ENCODE peak calls at places on chromosomes 11 and 22, in eight cellular contexts. W is right lobe of liver; L is astrocyte of the spinal cord; G is CD4-positive, alpha-beta T cell; U is H9; J is lower lobe of right lung; I is HFFc6; M is mucosa of descending colon. K is an unnamed sample.

GRCh38 chr22:37855462-37855861 is 6.2 kb downstream of the EIF3L start:
- DNase-seq in W (no peak), L (no peak), G (no peak), U (no peak), J (no peak), I (no peak), M (no peak), K (no peak)

GRCh38 chr11:72430743-72431570 is 3.4 kb downstream of the CLPB start:
- DNase-seq in W (no peak), L (peak), G (peak), U (peak), J (peak), I (peak), M (no peak), K (peak)

GRCh38 chr11:1948389-1948788 is 1.3 kb downstream of the MRPL23 start:
- DNase-seq in W (no peak), L (no peak), G (no peak), U (no peak), J (peak), I (no peak), M (peak), K (no peak)

GRCh38 chr11:3058753-3059664 is 1.8 kb upstream of the CARS1 start:
- DNase-seq in W (no peak), L (peak), G (no peak), U (peak), J (peak), I (peak), M (no peak), K (no peak)

GRCh38 chr22:46673205-46673604 is 53.0 kb downstream of the GRAMD4 start:
- DNase-seq in W (no peak), L (no peak), G (no peak), U (no peak), J (no peak), I (no peak), M (no peak), K (no peak)

GRCh38 chr11:42524534-42525227 is 787.1 kb upstream of the API5 start:
- DNase-seq in W (peak), L (peak), G (no peak), U (peak), J (no peak), I (peak), M (no peak), K (peak)

GRCh38 chr11:17793642-17794170 is 59.1 kb downstream of the KCNC1 start:
- DNase-seq in W (no peak), L (no peak), G (no peak), U (no peak), J (no peak), I (no peak), M (no peak), K (no peak)

GRCh38 chr11:130749216-130749615 is 167.1 kb downstream of the SNX19 start:
- DNase-seq in W (no peak), L (no peak), G (no peak), U (no peak), J (no peak), I (no peak), M (no peak), K (no peak)

GRCh38 chr11:123137496-123138270 is 57.4 kb downstream of the CLMP start:
- DNase-seq in W (peak), L (peak), G (no peak), U (peak), J (peak), I (peak), M (peak), K (peak)

GRCh38 chr22:42920101-42920820 is 63.2 kb upstream of the ARFGAP3 start:
- DNase-seq in W (no peak), L (no peak), G (no peak), U (no peak), J (peak), I (peak), M (no peak), K (no peak)

GRCh38 chr22:25563757-25564319 is 637 bp upstream of the GRK3 start:
- DNase-seq in W (peak), L (no peak), G (no peak), U (no peak), J (peak), I (no peak), M (peak), K (peak)

GRCh38 chr11:74926304-74927030 is 22.4 kb downstream of the XRRA1 start:
- DNase-seq in W (no peak), L (peak), G (no peak), U (no peak), J (no peak), I (peak), M (no peak), K (no peak)

GRCh38 chr11:118610773-118611432 is 3.5 kb downstream of the PHLDB1 start:
- DNase-seq in W (peak), L (peak), G (peak), U (peak), J (peak), I (peak), M (peak), K (peak)

GRCh38 chr11:116835042-116835772 is 2.2 kb downstream of the APOA1 start:
- DNase-seq in W (peak), L (no peak), G (no peak), U (peak), J (no peak), I (no peak), M (no peak), K (peak)

GRCh38 chr22:45225732-45226560 is 14.7 kb downstream of the KIAA0930 start:
- DNase-seq in W (peak), L (no peak), G (no peak), U (peak), J (peak), I (no peak), M (no peak), K (no peak)

GRCh38 chr22:22698263-22698750 is 53.9 kb downstream of the GGTLC2 start:
- DNase-seq in W (no peak), L (no peak), G (no peak), U (no peak), J (no peak), I (no peak), M (no peak), K (no peak)

GRCh38 chr11:92703431-92703830 is 266.0 kb upstream of the MTNR1B start:
- DNase-seq in W (no peak), L (peak), G (no peak), U (no peak), J (no peak), I (no peak), M (no peak), K (no peak)

GRCh38 chr11:96254087-96254486 is 88.9 kb downstream of the MAML2 start:
- DNase-seq in W (no peak), L (peak), G (no peak), U (no peak), J (no peak), I (no peak), M (no peak), K (peak)

GRCh38 chr22:36687516-36687915 is 16.0 kb downstream of the CACNG2 start:
- DNase-seq in W (no peak), L (no peak), G (no peak), U (no peak), J (no peak), I (no peak), M (no peak), K (no peak)

GRCh38 chr22:23501244-23501643 is 78.8 kb downstream of the IGLL1 start:
- DNase-seq in W (no peak), L (no peak), G (no peak), U (no peak), J (peak), I (no peak), M (no peak), K (no peak)

GRCh38 chr11:65427691-65428577 is 5.3 kb downstream of the NEAT1 start:
- DNase-seq in W (peak), L (peak), G (no peak), U (peak), J (no peak), I (peak), M (no peak), K (no peak)

GRCh38 chr11:111499483-111499882 is 12.7 kb downstream of the BTG4 start:
- DNase-seq in W (no peak), L (no peak), G (no peak), U (no peak), J (no peak), I (no peak), M (no peak), K (no peak)

GRCh38 chr11:16603245-16603644 is 135.2 kb upstream of the C11orf58 start:
- DNase-seq in W (no peak), L (no peak), G (no peak), U (peak), J (no peak), I (no peak), M (no peak), K (peak)

GRCh38 chr22:24011735-24012068 is 598 bp downstream of the CABIN1 start:
- DNase-seq in W (no peak), L (peak), G (no peak), U (no peak), J (no peak), I (no peak), M (no peak), K (no peak)

GRCh38 chr11:71207563-71207962 is 44.8 kb downstream of the SHANK2 start:
- DNase-seq in W (peak), L (no peak), G (no peak), U (no peak), J (peak), I (no peak), M (no peak), K (no peak)

GRCh38 chr11:30914143-30914762 is 328.1 kb upstream of the MPPED2 start:
- DNase-seq in W (peak), L (peak), G (no peak), U (peak), J (peak), I (peak), M (no peak), K (peak)
- TF ChIP-seq CTCF in W (no peak), L (peak), G (no peak), U (peak), J (peak), I (peak), M (no peak), K (peak)

GRCh38 chr11:135075740-135076139 is 663.7 kb upstream of the B3GAT1 start:
- DNase-seq in W (peak), L (peak), G (no peak), U (peak), J (peak), I (peak), M (peak), K (no peak)

GRCh38 chr11:135073870-135074269 is 661.8 kb upstream of the B3GAT1 start:
- DNase-seq in W (no peak), L (no peak), G (no peak), U (no peak), J (no peak), I (no peak), M (no peak), K (no peak)

GRCh38 chr11:135073444-135073843 is 661.4 kb upstream of the B3GAT1 start:
- DNase-seq in W (no peak), L (no peak), G (no peak), U (no peak), J (no peak), I (no peak), M (no peak), K (no peak)

GRCh38 chr11:135069884-135070283 is 657.8 kb upstream of the B3GAT1 start:
- DNase-seq in W (no peak), L (no peak), G (no peak), U (no peak), J (no peak), I (peak), M (no peak), K (no peak)

DNA sequence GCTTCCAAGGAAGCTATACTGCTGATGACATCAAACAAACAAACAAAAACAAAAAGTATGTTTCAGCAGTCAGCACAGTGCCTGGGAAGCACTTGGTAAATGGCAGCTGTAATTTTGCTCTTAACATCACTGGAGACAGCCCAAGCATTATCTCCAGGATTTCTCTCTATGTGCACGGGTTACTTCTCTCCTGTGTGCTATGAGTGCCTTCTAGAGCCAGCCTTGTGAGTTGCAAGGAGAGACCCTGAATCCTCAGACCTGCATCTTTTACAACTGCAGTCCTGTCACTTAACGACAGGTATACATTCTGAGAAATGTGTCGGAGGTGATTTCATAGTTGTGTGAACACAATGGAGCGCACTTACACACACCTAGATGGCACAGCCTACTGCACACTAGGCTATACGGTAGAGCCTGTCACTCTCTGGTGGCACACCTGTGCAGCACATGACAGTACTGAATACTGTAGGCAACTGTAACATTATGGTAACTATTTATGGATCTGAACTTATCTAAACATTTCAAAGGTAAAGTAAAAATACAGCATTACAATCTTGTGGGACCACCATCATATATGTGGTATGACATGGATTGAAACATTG is 662.5 kb upstream of the B3GAT1 start:
- DNase-seq in W (no peak), L (no peak), G (no peak), U (no peak), J (no peak), I (no peak), M (no peak), K (no peak)
- TF ChIP-seq CTCF in W (no peak), L (peak), G (no peak), U (peak), J (no peak), I (no peak), M (no peak), K (no peak)

DNA sequence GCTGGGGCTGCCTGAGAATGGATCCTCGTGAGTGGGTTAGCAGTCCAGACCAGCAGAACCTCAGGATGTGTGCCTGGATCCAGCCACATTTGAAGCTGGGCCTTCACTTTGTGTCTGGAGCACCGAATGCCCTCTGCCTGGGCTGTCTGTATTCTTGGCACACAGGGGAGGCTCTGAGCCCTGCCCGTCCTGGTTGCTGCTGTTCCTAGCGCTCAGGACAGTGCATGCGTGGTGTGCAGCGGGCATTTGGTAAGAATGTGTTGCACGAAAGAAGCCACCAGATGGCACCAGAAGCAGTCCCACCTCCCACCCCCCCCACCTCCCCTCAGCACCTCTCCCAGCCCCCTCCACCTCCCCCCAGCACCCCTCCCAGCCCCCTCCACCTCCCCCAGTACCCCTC is 4.1 kb upstream of the MAPK11 start:
- DNase-seq in W (peak), L (peak), G (peak), U (no peak), J (no peak), I (peak), M (no peak), K (peak)
- TF ChIP-seq CTCF in W (peak), L (peak), G (peak), U (peak), J (no peak), I (peak), M (no peak), K (peak)

GRCh38 chr11:45024846-45025623 is 74.4 kb upstream of the TP53I11 start:
- DNase-seq in W (no peak), L (no peak), G (no peak), U (no peak), J (no peak), I (no peak), M (no peak), K (no peak)
- TF ChIP-seq CTCF in W (no peak), L (no peak), G (no peak), U (no peak), J (no peak), I (no peak), M (no peak), K (no peak)

GRCh38 chr11:120717623-120718022 is 206.1 kb downstream of the GRIK4 start:
- DNase-seq in W (no peak), L (no peak), G (no peak), U (no peak), J (no peak), I (no peak), M (no peak), K (no peak)

GRCh38 chr11:120712862-120713770 is 201.6 kb downstream of the GRIK4 start:
- DNase-seq in W (no peak), L (no peak), G (no peak), U (no peak), J (no peak), I (no peak), M (no peak), K (no peak)

GRCh38 chr11:120714448-120714847 is 202.9 kb downstream of the GRIK4 start:
- DNase-seq in W (no peak), L (peak), G (no peak), U (no peak), J (no peak), I (no peak), M (no peak), K (no peak)

GRCh38 chr11:120717042-120717441 is 205.5 kb downstream of the GRIK4 start:
- DNase-seq in W (no peak), L (no peak), G (no peak), U (no peak), J (no peak), I (no peak), M (no peak), K (no peak)

DNA sequence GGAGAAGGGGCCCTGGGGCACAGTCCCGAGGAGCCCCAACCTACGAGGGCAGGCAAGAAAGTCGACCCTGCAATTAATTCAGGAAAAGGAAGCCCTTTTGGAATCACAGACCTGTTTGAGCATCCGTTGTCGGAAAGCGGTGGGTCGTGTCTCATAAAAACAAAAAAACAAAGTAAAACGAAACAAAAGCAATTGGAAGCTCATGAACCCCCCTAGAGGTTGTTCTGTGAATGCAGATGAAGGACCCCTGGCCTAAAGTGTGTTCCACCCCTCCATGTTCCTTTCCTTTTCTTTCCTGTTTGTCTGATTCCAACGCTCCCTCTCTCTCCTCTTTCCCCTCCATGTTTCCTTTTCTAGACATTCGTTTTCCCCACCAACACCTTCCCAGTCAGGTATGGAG is 203.7 kb downstream of the GRIK4 start:
- DNase-seq in W (no peak), L (no peak), G (no peak), U (no peak), J (no peak), I (no peak), M (no peak), K (peak)
- TF ChIP-seq CTCF in W (peak), L (peak), G (no peak), U (peak), J (peak), I (peak), M (no peak), K (peak)

K was measured in GM13976.